ENCODE peak calls at places on chromosomes 3 and 15, in eight cellular contexts. F, N, X, E, C, T, M and V are unnamed samples.

GRCh38 chr15:101472033-101472432 is 17.5 kb downstream of the PCSK6 start:
- DNase-seq in M (no peak), T (no peak), X (no peak), F (no peak), E (no peak), N (no peak), C (no peak), V (no peak)

GRCh38 chr3:77188210-77188609 is 148.3 kb downstream of the ROBO2 start:
- DNase-seq in X (no peak), T (no peak), E (no peak), N (no peak), M (no peak), C (no peak), F (no peak), V (no peak)

GRCh38 chr3:13544293-13544831 is 4.6 kb upstream of the FBLN2 start:
- DNase-seq in X (peak; percentile 86), F (peak; percentile 43), N (no peak), E (no peak), M (no peak), C (peak; percentile 17), T (peak; percentile 79), V (peak; percentile 92)

GRCh38 chr3:33636125-33636855 is 81.8 kb downstream of the CLASP2 start:
- DNase-seq in F (peak; percentile 58), N (peak; percentile 42), M (no peak), X (peak; percentile 77), T (peak; percentile 82), E (peak; percentile 69), C (peak; percentile 12), V (peak; percentile 77)

GRCh38 chr15:91970142-91970541 is 116.6 kb downstream of the SLCO3A1 start:
- DNase-seq in T (peak; percentile 90), C (no peak), X (no peak), M (peak; percentile 33), N (no peak), E (no peak), F (peak; percentile 89), V (peak; percentile 81)

GRCh38 chr3:181887685-181888084 is 176.0 kb downstream of the SOX2 start:
- DNase-seq in C (no peak), N (no peak), M (no peak), F (no peak), E (no peak), T (no peak), X (no peak), V (no peak)

GRCh38 chr15:64095795-64096485 is at the start of gene SNX1:
- DNase-seq in T (peak; percentile 98), E (peak; percentile 95), N (peak; percentile 92), X (peak; percentile 93), C (peak; percentile 93), F (peak; percentile 94), M (peak; percentile 94), V (peak; percentile 93)

GRCh38 chr15:86863226-86863915 is 783.7 kb downstream of the AGBL1 start:
- DNase-seq in N (no peak), X (peak; percentile 2), E (peak; percentile 12), T (no peak), M (no peak), F (no peak), C (no peak), V (peak; percentile 48)